ENCODE peak calls at places on chromosomes 1 and 21, in nine cellular contexts. One of them, this sample, is unnamed.

GRCh38 chr1:5646486-5646885 is 345.7 kb downstream of the NPHP4 start:
- DNase-seq in EH: no peak
- DNase-seq in KBM-7: no peak
- DNase-seq in GM06990: no peak
- DNase-seq in CD4-positive, CD25-positive, alpha-beta regulatory T cell: no peak
- DNase-seq in AG04450: no peak
- DNase-seq in lung microvascular endothelial cell: no peak
- DNase-seq in stimulated activated CD8-positive, alpha-beta memory T cell treated with anti-CD3 and anti-CD28 coated beads, Interleukin-4, amount 100 ng/mL, for 24 hours: no peak
- DNase-seq in stimulated activated CD4-positive, alpha-beta T cell treated with anti-CD3 and anti-CD28 coated beads, Interleukin-4, amount 100 ng/mL, for 48 hours: no peak
- DNase-seq in this sample: no peak

GRCh38 chr1:241611063-241611462 is 29.1 kb downstream of the CHML start:
- DNase-seq in KBM-7: peak
- DNase-seq in GM06990: peak
- DNase-seq in stimulated activated CD8-positive, alpha-beta memory T cell treated with anti-CD3 and anti-CD28 coated beads, Interleukin-4, amount 100 ng/mL, for 24 hours: no peak
- DNase-seq in CD4-positive, CD25-positive, alpha-beta regulatory T cell: peak
- DNase-seq in EH: peak
- DNase-seq in stimulated activated CD4-positive, alpha-beta T cell treated with anti-CD3 and anti-CD28 coated beads, Interleukin-4, amount 100 ng/mL, for 48 hours: no peak
- DNase-seq in lung microvascular endothelial cell: peak
- DNase-seq in AG04450: no peak
- DNase-seq in this sample: peak

GRCh38 chr1:203450016-203450415 is 25.6 kb upstream of the PRELP start:
- DNase-seq in GM06990: no peak
- DNase-seq in EH: peak
- DNase-seq in stimulated activated CD8-positive, alpha-beta memory T cell treated with anti-CD3 and anti-CD28 coated beads, Interleukin-4, amount 100 ng/mL, for 24 hours: no peak
- DNase-seq in lung microvascular endothelial cell: no peak
- DNase-seq in AG04450: no peak
- DNase-seq in stimulated activated CD4-positive, alpha-beta T cell treated with anti-CD3 and anti-CD28 coated beads, Interleukin-4, amount 100 ng/mL, for 48 hours: no peak
- DNase-seq in CD4-positive, CD25-positive, alpha-beta regulatory T cell: no peak
- DNase-seq in KBM-7: no peak
- DNase-seq in this sample: no peak

GRCh38 chr21:33259428-33259827 is 6.7 kb upstream of the IL10RB start:
- DNase-seq in GM06990: no peak
- DNase-seq in stimulated activated CD8-positive, alpha-beta memory T cell treated with anti-CD3 and anti-CD28 coated beads, Interleukin-4, amount 100 ng/mL, for 24 hours: no peak
- DNase-seq in EH: peak
- DNase-seq in AG04450: no peak
- DNase-seq in lung microvascular endothelial cell: no peak
- DNase-seq in stimulated activated CD4-positive, alpha-beta T cell treated with anti-CD3 and anti-CD28 coated beads, Interleukin-4, amount 100 ng/mL, for 48 hours: no peak
- DNase-seq in CD4-positive, CD25-positive, alpha-beta regulatory T cell: no peak
- DNase-seq in KBM-7: no peak
- DNase-seq in this sample: no peak

GRCh38 chr1:175865041-175865766 is 121.8 kb upstream of the TNR start:
- DNase-seq in stimulated activated CD8-positive, alpha-beta memory T cell treated with anti-CD3 and anti-CD28 coated beads, Interleukin-4, amount 100 ng/mL, for 24 hours: no peak
- DNase-seq in stimulated activated CD4-positive, alpha-beta T cell treated with anti-CD3 and anti-CD28 coated beads, Interleukin-4, amount 100 ng/mL, for 48 hours: no peak
- DNase-seq in EH: no peak
- DNase-seq in KBM-7: no peak
- DNase-seq in AG04450: no peak
- DNase-seq in GM06990: no peak
- DNase-seq in CD4-positive, CD25-positive, alpha-beta regulatory T cell: no peak
- DNase-seq in lung microvascular endothelial cell: no peak
- DNase-seq in this sample: no peak

GRCh38 chr1:220462756-220463155 is 65.2 kb upstream of the MARK1 start:
- DNase-seq in EH: no peak
- DNase-seq in lung microvascular endothelial cell: no peak
- DNase-seq in stimulated activated CD4-positive, alpha-beta T cell treated with anti-CD3 and anti-CD28 coated beads, Interleukin-4, amount 100 ng/mL, for 48 hours: no peak
- DNase-seq in KBM-7: no peak
- DNase-seq in GM06990: no peak
- DNase-seq in CD4-positive, CD25-positive, alpha-beta regulatory T cell: no peak
- DNase-seq in AG04450: no peak
- DNase-seq in stimulated activated CD8-positive, alpha-beta memory T cell treated with anti-CD3 and anti-CD28 coated beads, Interleukin-4, amount 100 ng/mL, for 24 hours: no peak
- DNase-seq in this sample: no peak

GRCh38 chr1:48878191-48878940 is 101.7 kb upstream of the BEND5 start:
- DNase-seq in lung microvascular endothelial cell: peak
- DNase-seq in AG04450: no peak
- DNase-seq in GM06990: no peak
- DNase-seq in CD4-positive, CD25-positive, alpha-beta regulatory T cell: no peak
- DNase-seq in KBM-7: no peak
- DNase-seq in EH: peak
- DNase-seq in stimulated activated CD8-positive, alpha-beta memory T cell treated with anti-CD3 and anti-CD28 coated beads, Interleukin-4, amount 100 ng/mL, for 24 hours: no peak
- DNase-seq in stimulated activated CD4-positive, alpha-beta T cell treated with anti-CD3 and anti-CD28 coated beads, Interleukin-4, amount 100 ng/mL, for 48 hours: no peak
- DNase-seq in this sample: no peak

GRCh38 chr1:161511018-161511755 is 5.9 kb downstream of the FCGR2A start:
- DNase-seq in KBM-7: no peak
- DNase-seq in AG04450: no peak
- DNase-seq in lung microvascular endothelial cell: peak
- DNase-seq in GM06990: no peak
- DNase-seq in CD4-positive, CD25-positive, alpha-beta regulatory T cell: no peak
- DNase-seq in stimulated activated CD8-positive, alpha-beta memory T cell treated with anti-CD3 and anti-CD28 coated beads, Interleukin-4, amount 100 ng/mL, for 24 hours: no peak
- DNase-seq in stimulated activated CD4-positive, alpha-beta T cell treated with anti-CD3 and anti-CD28 coated beads, Interleukin-4, amount 100 ng/mL, for 48 hours: no peak
- DNase-seq in EH: no peak
- DNase-seq in this sample: no peak

GRCh38 chr1:1462318-1462966 is 9.1 kb upstream of the ATAD3B start:
- DNase-seq in AG04450: no peak
- DNase-seq in KBM-7: no peak
- DNase-seq in EH: peak
- DNase-seq in lung microvascular endothelial cell: peak
- DNase-seq in stimulated activated CD4-positive, alpha-beta T cell treated with anti-CD3 and anti-CD28 coated beads, Interleukin-4, amount 100 ng/mL, for 48 hours: no peak
- DNase-seq in stimulated activated CD8-positive, alpha-beta memory T cell treated with anti-CD3 and anti-CD28 coated beads, Interleukin-4, amount 100 ng/mL, for 24 hours: no peak
- DNase-seq in GM06990: peak
- DNase-seq in CD4-positive, CD25-positive, alpha-beta regulatory T cell: peak
- DNase-seq in this sample: peak

GRCh38 chr1:44259090-44259489 is 45.8 kb downstream of the DMAP1 start:
- DNase-seq in CD4-positive, CD25-positive, alpha-beta regulatory T cell: no peak
- DNase-seq in KBM-7: no peak
- DNase-seq in stimulated activated CD8-positive, alpha-beta memory T cell treated with anti-CD3 and anti-CD28 coated beads, Interleukin-4, amount 100 ng/mL, for 24 hours: no peak
- DNase-seq in EH: no peak
- DNase-seq in stimulated activated CD4-positive, alpha-beta T cell treated with anti-CD3 and anti-CD28 coated beads, Interleukin-4, amount 100 ng/mL, for 48 hours: no peak
- DNase-seq in GM06990: no peak
- DNase-seq in AG04450: no peak
- DNase-seq in lung microvascular endothelial cell: no peak
- DNase-seq in this sample: no peak

GRCh38 chr1:37020653-37021277 is 13.6 kb downstream of the GRIK3 start:
- DNase-seq in EH: no peak
- DNase-seq in stimulated activated CD8-positive, alpha-beta memory T cell treated with anti-CD3 and anti-CD28 coated beads, Interleukin-4, amount 100 ng/mL, for 24 hours: no peak
- DNase-seq in KBM-7: peak
- DNase-seq in stimulated activated CD4-positive, alpha-beta T cell treated with anti-CD3 and anti-CD28 coated beads, Interleukin-4, amount 100 ng/mL, for 48 hours: no peak
- DNase-seq in lung microvascular endothelial cell: peak
- DNase-seq in AG04450: no peak
- DNase-seq in CD4-positive, CD25-positive, alpha-beta regulatory T cell: peak
- DNase-seq in GM06990: no peak
- DNase-seq in this sample: peak

GRCh38 chr1:53126495-53126894 is 15.9 kb downstream of the SLC1A7 start:
- DNase-seq in GM06990: no peak
- DNase-seq in stimulated activated CD4-positive, alpha-beta T cell treated with anti-CD3 and anti-CD28 coated beads, Interleukin-4, amount 100 ng/mL, for 48 hours: no peak
- DNase-seq in KBM-7: no peak
- DNase-seq in EH: no peak
- DNase-seq in lung microvascular endothelial cell: no peak
- DNase-seq in AG04450: no peak
- DNase-seq in CD4-positive, CD25-positive, alpha-beta regulatory T cell: no peak
- DNase-seq in stimulated activated CD8-positive, alpha-beta memory T cell treated with anti-CD3 and anti-CD28 coated beads, Interleukin-4, amount 100 ng/mL, for 24 hours: no peak
- DNase-seq in this sample: no peak

GRCh38 chr1:175192111-175192629 is 406 bp downstream of the KIAA0040 start:
- DNase-seq in GM06990: peak
- DNase-seq in CD4-positive, CD25-positive, alpha-beta regulatory T cell: peak
- DNase-seq in stimulated activated CD4-positive, alpha-beta T cell treated with anti-CD3 and anti-CD28 coated beads, Interleukin-4, amount 100 ng/mL, for 48 hours: peak
- DNase-seq in stimulated activated CD8-positive, alpha-beta memory T cell treated with anti-CD3 and anti-CD28 coated beads, Interleukin-4, amount 100 ng/mL, for 24 hours: no peak
- DNase-seq in EH: peak
- DNase-seq in lung microvascular endothelial cell: peak
- DNase-seq in AG04450: no peak
- DNase-seq in KBM-7: peak
- DNase-seq in this sample: peak

GRCh38 chr1:109928591-109929111 is 18.0 kb downstream of the CSF1 start:
- DNase-seq in KBM-7: no peak
- DNase-seq in CD4-positive, CD25-positive, alpha-beta regulatory T cell: no peak
- DNase-seq in GM06990: no peak
- DNase-seq in stimulated activated CD8-positive, alpha-beta memory T cell treated with anti-CD3 and anti-CD28 coated beads, Interleukin-4, amount 100 ng/mL, for 24 hours: no peak
- DNase-seq in AG04450: no peak
- DNase-seq in EH: peak
- DNase-seq in lung microvascular endothelial cell: peak
- DNase-seq in stimulated activated CD4-positive, alpha-beta T cell treated with anti-CD3 and anti-CD28 coated beads, Interleukin-4, amount 100 ng/mL, for 48 hours: no peak
- DNase-seq in this sample: no peak

GRCh38 chr1:113605099-113605498 is 154.2 kb downstream of the PHTF1 start:
- DNase-seq in lung microvascular endothelial cell: no peak
- DNase-seq in GM06990: no peak
- DNase-seq in EH: no peak
- DNase-seq in stimulated activated CD4-positive, alpha-beta T cell treated with anti-CD3 and anti-CD28 coated beads, Interleukin-4, amount 100 ng/mL, for 48 hours: no peak
- DNase-seq in AG04450: no peak
- DNase-seq in KBM-7: no peak
- DNase-seq in stimulated activated CD8-positive, alpha-beta memory T cell treated with anti-CD3 and anti-CD28 coated beads, Interleukin-4, amount 100 ng/mL, for 24 hours: no peak
- DNase-seq in CD4-positive, CD25-positive, alpha-beta regulatory T cell: no peak
- DNase-seq in this sample: no peak

GRCh38 chr1:8259498-8260290 is 58.2 kb upstream of the SLC45A1 start:
- DNase-seq in KBM-7: no peak
- DNase-seq in stimulated activated CD4-positive, alpha-beta T cell treated with anti-CD3 and anti-CD28 coated beads, Interleukin-4, amount 100 ng/mL, for 48 hours: no peak
- DNase-seq in stimulated activated CD8-positive, alpha-beta memory T cell treated with anti-CD3 and anti-CD28 coated beads, Interleukin-4, amount 100 ng/mL, for 24 hours: no peak
- DNase-seq in AG04450: peak
- DNase-seq in CD4-positive, CD25-positive, alpha-beta regulatory T cell: no peak
- DNase-seq in lung microvascular endothelial cell: peak
- DNase-seq in GM06990: no peak
- DNase-seq in EH: peak
- DNase-seq in this sample: no peak

GRCh38 chr1:226568975-226569741 is 20.6 kb downstream of the STUM start:
- DNase-seq in stimulated activated CD4-positive, alpha-beta T cell treated with anti-CD3 and anti-CD28 coated beads, Interleukin-4, amount 100 ng/mL, for 48 hours: no peak
- DNase-seq in KBM-7: no peak
- DNase-seq in GM06990: no peak
- DNase-seq in AG04450: no peak
- DNase-seq in stimulated activated CD8-positive, alpha-beta memory T cell treated with anti-CD3 and anti-CD28 coated beads, Interleukin-4, amount 100 ng/mL, for 24 hours: no peak
- DNase-seq in CD4-positive, CD25-positive, alpha-beta regulatory T cell: no peak
- DNase-seq in EH: no peak
- DNase-seq in lung microvascular endothelial cell: no peak
- DNase-seq in this sample: no peak

GRCh38 chr1:117589531-117589930 is 16.3 kb upstream of the TENT5C start:
- DNase-seq in KBM-7: no peak
- DNase-seq in AG04450: no peak
- DNase-seq in stimulated activated CD4-positive, alpha-beta T cell treated with anti-CD3 and anti-CD28 coated beads, Interleukin-4, amount 100 ng/mL, for 48 hours: no peak
- DNase-seq in EH: no peak
- DNase-seq in CD4-positive, CD25-positive, alpha-beta regulatory T cell: no peak
- DNase-seq in GM06990: no peak
- DNase-seq in lung microvascular endothelial cell: peak
- DNase-seq in stimulated activated CD8-positive, alpha-beta memory T cell treated with anti-CD3 and anti-CD28 coated beads, Interleukin-4, amount 100 ng/mL, for 24 hours: no peak
- DNase-seq in this sample: no peak

GRCh38 chr1:230308039-230308438 is 118.1 kb downstream of the PGBD5 start:
- DNase-seq in CD4-positive, CD25-positive, alpha-beta regulatory T cell: no peak
- DNase-seq in GM06990: no peak
- DNase-seq in AG04450: peak
- DNase-seq in stimulated activated CD4-positive, alpha-beta T cell treated with anti-CD3 and anti-CD28 coated beads, Interleukin-4, amount 100 ng/mL, for 48 hours: no peak
- DNase-seq in stimulated activated CD8-positive, alpha-beta memory T cell treated with anti-CD3 and anti-CD28 coated beads, Interleukin-4, amount 100 ng/mL, for 24 hours: no peak
- DNase-seq in KBM-7: no peak
- DNase-seq in lung microvascular endothelial cell: peak
- DNase-seq in EH: peak
- DNase-seq in this sample: no peak